ENCODE peak calls at places on chromosome 7, in eight cellular contexts. H is tibial nerve, A is fibroblast of mammary gland, R is heart left ventricle, P is neural progenitor cell, U is GM12865, Q is foreskin fibroblast, N is BJ. L is an unnamed sample.
A peak's percentile ranks its signal among the peaks of the same experiment; 100 is the strongest.

GRCh38 chr7:127895814-127896280 is 135.4 kb downstream of the LRRC4 start:
- DNase-seq in H (no peak), A (peak; percentile 20), R (no peak), P (no peak), U (no peak), Q (no peak), N (no peak), L (no peak)

GRCh38 chr7:72706521-72706920 is 121.5 kb downstream of the TYW1B start:
- DNase-seq in H (no peak), A (no peak), R (no peak), P (no peak), U (no peak), Q (no peak), N (no peak), L (no peak)

GRCh38 chr7:31953432-31953831 is 116.8 kb downstream of the PDE1C start:
- DNase-seq in H (no peak), A (no peak), R (no peak), P (no peak), U (no peak), Q (no peak), N (no peak), L (no peak)

GRCh38 chr7:86949052-86949778 is 110.2 kb downstream of the ELAPOR2 start:
- DNase-seq in H (no peak), A (no peak), R (no peak), P (peak; percentile 27), U (peak; percentile 74), Q (no peak), N (no peak), L (no peak)

GRCh38 chr7:2517004-2517403 is 2.6 kb upstream of the LFNG start:
- DNase-seq in H (no peak), A (peak; percentile 88), R (no peak), P (peak; percentile 53), U (no peak), Q (peak; percentile 93), N (peak; percentile 71), L (no peak)

GRCh38 chr7:47600199-47601118 is 18.5 kb upstream of the TNS3 start:
- DNase-seq in H (no peak), A (peak; percentile 82), R (no peak), P (no peak), U (no peak), Q (peak; percentile 86), N (no peak), L (no peak)

GRCh38 chr7:128163473-128163872 is 77.6 kb upstream of the LEP start:
- DNase-seq in H (no peak), A (no peak), R (no peak), P (no peak), U (no peak), Q (no peak), N (no peak), L (no peak)

GRCh38 chr7:132029369-132030160 is 473.1 kb upstream of the PODXL start:
- DNase-seq in H (no peak), A (no peak), R (no peak), P (no peak), U (no peak), Q (no peak), N (no peak), L (no peak)

GRCh38 chr7:22419488-22419887 is 62.5 kb upstream of the RAPGEF5 start:
- DNase-seq in H (no peak), A (no peak), R (no peak), P (no peak), U (no peak), Q (no peak), N (no peak), L (no peak)

GRCh38 chr7:104976966-104977636 is 36.9 kb upstream of the KMT2E start:
- DNase-seq in H (no peak), A (peak; percentile 51), R (no peak), P (no peak), U (no peak), Q (peak; percentile 68), N (no peak), L (no peak)

GRCh38 chr7:11540271-11540761 is 291.7 kb downstream of the THSD7A start:
- DNase-seq in H (peak; percentile 16), A (peak; percentile 93), R (no peak), P (no peak), U (no peak), Q (peak; percentile 66), N (no peak), L (no peak)

GRCh38 chr7:96169439-96169838 is 152.5 kb downstream of the SLC25A13 start:
- DNase-seq in H (no peak), A (no peak), R (no peak), P (no peak), U (no peak), Q (peak; percentile 2), N (no peak), L (peak; percentile 47)

GRCh38 chr7:75565129-75565528 is 73.0 kb downstream of the SPDYE5 start:
- DNase-seq in H (peak; percentile 61), A (peak; percentile 86), R (peak; percentile 37), P (no peak), U (no peak), Q (peak; percentile 94), N (peak; percentile 82), L (peak; percentile 61)

GRCh38 chr7:34064511-34065158 is 159.3 kb downstream of the BMPER start:
- DNase-seq in H (peak; percentile 17), A (peak; percentile 59), R (no peak), P (no peak), U (no peak), Q (peak; percentile 45), N (no peak), L (no peak)

DNA sequence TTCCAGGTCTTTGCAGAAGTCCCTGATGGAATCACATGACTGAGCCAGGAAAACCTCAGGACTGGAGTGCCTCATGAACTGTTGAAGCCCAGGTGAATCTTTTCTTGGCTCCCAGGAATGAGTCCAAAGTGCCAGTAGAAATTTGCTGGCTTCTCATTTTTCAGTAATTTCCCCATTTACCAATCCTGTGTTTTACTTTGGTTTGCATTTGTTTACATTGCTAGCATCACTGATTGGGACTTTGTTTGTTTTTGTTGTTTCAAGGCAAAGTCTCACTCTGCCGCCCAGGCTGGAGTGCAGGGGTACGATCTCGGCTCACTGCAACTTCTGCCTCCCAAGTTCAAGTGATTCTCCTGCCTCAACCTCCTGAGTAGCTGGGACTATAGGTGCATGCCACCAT is 1.6 kb upstream of the ZNF12 start:
- DNase-seq in H (no peak), A (no peak), R (no peak), P (no peak), U (no peak), Q (no peak), N (no peak), L (no peak)
- H3K4me3 ChIP-seq in H (no peak overlapping the region), A (no peak overlapping the region), R (no peak overlapping the region), P (no peak overlapping the region), U (no peak overlapping the region), Q (no peak overlapping the region), N (no peak overlapping the region), L (no peak overlapping the region)

DNA sequence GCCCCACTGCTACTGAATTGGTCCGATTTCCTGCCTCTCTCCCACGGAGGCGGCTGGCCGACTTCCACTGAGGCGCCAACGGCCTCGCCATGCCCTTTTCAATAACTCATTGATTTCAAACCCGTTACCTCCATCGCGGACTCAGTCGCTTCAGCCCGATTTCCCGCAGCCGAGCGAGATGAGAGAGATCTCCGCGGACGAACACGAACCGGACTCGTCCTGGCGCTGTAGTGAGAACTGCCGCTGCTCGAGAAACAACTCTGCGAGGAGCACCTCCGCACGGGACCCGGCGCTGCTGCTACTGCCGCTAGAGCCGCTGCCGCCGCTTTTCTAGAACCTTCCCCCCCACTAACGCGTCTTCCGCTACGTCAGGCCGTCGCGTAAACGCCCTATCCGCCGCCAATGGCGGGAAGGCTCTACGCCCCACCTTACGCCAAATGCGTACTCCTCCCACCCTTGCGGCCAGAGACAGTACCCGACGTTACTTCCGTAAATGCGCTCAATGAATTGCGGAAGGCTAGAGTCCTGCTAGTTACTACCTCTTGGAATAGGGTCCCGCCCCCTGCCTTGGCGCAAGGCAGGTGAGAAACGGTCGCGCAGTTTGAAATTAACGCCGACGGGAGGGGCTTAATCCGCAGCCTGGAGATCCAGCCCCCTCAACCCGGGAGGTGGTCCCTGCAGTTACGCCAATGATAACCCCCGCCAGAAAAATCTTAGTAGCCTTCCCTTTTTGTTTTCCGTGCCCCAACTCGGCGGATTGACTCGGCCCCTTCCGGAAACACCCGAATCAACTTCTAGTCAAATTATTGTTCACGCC is at the start of gene HNRNPA2B1:
- DNase-seq in H (peak; percentile 99), A (peak; percentile 96), R (peak; percentile 97), P (peak; percentile 98), U (peak; percentile 98), Q (peak; percentile 98), N (peak; percentile 89), L (peak; percentile 96)
- TF ChIP-seq CTCF in H (peak; percentile 72), A (no peak), R (no peak), P (peak; percentile 18), U (no peak), Q (no peak), N (peak; percentile 8), L (no peak)

GRCh38 chr7:66105263-66105748 is 9.3 kb upstream of the CRCP start:
- DNase-seq in H (no peak), A (no peak), R (no peak), P (no peak), U (no peak), Q (no peak), N (no peak), L (no peak)

GRCh38 chr7:66095010-66095409 is 19.4 kb downstream of the ASL start:
- DNase-seq in H (no peak), A (no peak), R (no peak), P (no peak), U (no peak), Q (no peak), N (no peak), L (no peak)

GRCh38 chr7:66100408-66101050 is 14.1 kb upstream of the CRCP start:
- DNase-seq in H (no peak), A (no peak), R (no peak), P (no peak), U (no peak), Q (no peak), N (no peak), L (no peak)

GRCh38 chr7:66099232-66099550 is 15.5 kb upstream of the CRCP start:
- DNase-seq in H (no peak), A (peak; percentile 44), R (no peak), P (no peak), U (no peak), Q (no peak), N (no peak), L (no peak)

GRCh38 chr7:66099551-66100407 is 14.9 kb upstream of the CRCP start:
- DNase-seq in H (peak; percentile 75), A (peak; percentile 92), R (peak; percentile 69), P (peak; percentile 73), U (peak; percentile 39), Q (peak; percentile 94), N (peak; percentile 61), L (peak; percentile 91)
- H3K4me3 ChIP-seq in H (peak overlapping the region; percentile 56), A (peak overlapping the region; percentile 46), R (peak overlapping the region; percentile 34), P (peak overlapping the region; percentile 30), U (peak overlapping the region; percentile 29), Q (peak overlapping the region; percentile 52), N (peak overlapping the region; percentile 32), L (peak overlapping the region; percentile 29)

GRCh38 chr7:3995187-3995586 is 686.9 kb upstream of the FOXK1 start:
- DNase-seq in H (no peak), A (no peak), R (no peak), P (peak; percentile 73), U (no peak), Q (no peak), N (no peak), L (peak; percentile 50)
- TF ChIP-seq CTCF in H (no peak), A (no peak), R (no peak), P (peak; percentile 64), U (no peak), Q (no peak), N (no peak), L (peak; percentile 21)

L was measured in Caco-2.